ENCODE peak calls at places on chromosomes 11 and 22, in six cellular contexts. N, D, M, L, H and Y are unnamed samples.

GRCh38 chr22:22785316-22786065 is 102.1 kb upstream of the IGLL5 start:
- DNase-seq in N (no peak), D (no peak), M (no peak), L (no peak), H (peak; percentile 53), Y (no peak)

GRCh38 chr22:41361716-41362310 is 19.9 kb upstream of the TEF start:
- DNase-seq in N (no peak), D (no peak), M (no peak), L (no peak), H (no peak), Y (no peak)

GRCh38 chr11:95832763-95833162 is 42.5 kb downstream of the CEP57 start:
- DNase-seq in N (no peak), D (no peak), M (no peak), L (no peak), H (no peak), Y (no peak)

GRCh38 chr11:111870522-111870886 is 877 bp downstream of the ALG9 start:
- DNase-seq in N (no peak), D (no peak), M (no peak), L (no peak), H (no peak), Y (no peak)

GRCh38 chr11:115409691-115410220 is 94.5 kb downstream of the CADM1 start:
- DNase-seq in N (no peak), D (no peak), M (no peak), L (no peak), H (no peak), Y (no peak)

GRCh38 chr11:115580927-115581680 is 76.9 kb upstream of the CADM1 start:
- DNase-seq in N (no peak), D (peak; percentile 35), M (no peak), L (no peak), H (no peak), Y (no peak)

GRCh38 chr22:35380537-35381423 is at the start of gene HMOX1:
- DNase-seq in N (peak; percentile 78), D (peak; percentile 94), M (peak; percentile 97), L (peak; percentile 92), H (peak; percentile 98), Y (peak; percentile 84)

GRCh38 chr22:41181349-41182241 is 23.5 kb upstream of the L3MBTL2 start:
- DNase-seq in N (no peak), D (peak; percentile 37), M (no peak), L (no peak), H (no peak), Y (no peak)

GRCh38 chr11:3002346-3002745 is 10.2 kb upstream of the NAP1L4 start:
- DNase-seq in N (no peak), D (no peak), M (no peak), L (no peak), H (no peak), Y (no peak)

GRCh38 chr11:91932151-91932821 is 292.3 kb upstream of the FAT3 start:
- DNase-seq in N (no peak), D (no peak), M (no peak), L (no peak), H (no peak), Y (no peak)

GRCh38 chr11:126132319-126132718 is 69.7 kb upstream of the CDON start:
- DNase-seq in N (no peak), D (no peak), M (peak; percentile 75), L (peak; percentile 60), H (no peak), Y (no peak)

GRCh38 chr11:64385953-64386704 is 27.2 kb downstream of the RPS6KA4 start:
- DNase-seq in N (no peak), D (no peak), M (no peak), L (no peak), H (no peak), Y (no peak)

GRCh38 chr11:100914415-100914814 is 215.2 kb downstream of the PGR start:
- DNase-seq in N (no peak), D (no peak), M (no peak), L (no peak), H (no peak), Y (no peak)

GRCh38 chr11:112760378-112761060 is 200.7 kb upstream of the NCAM1 start:
- DNase-seq in N (no peak), D (no peak), M (peak; percentile 29), L (no peak), H (no peak), Y (no peak)

GRCh38 chr22:19448076-19448607 is 631 bp upstream of the C22orf39 start:
- DNase-seq in N (peak; percentile 53), D (peak; percentile 57), M (peak; percentile 72), L (no peak), H (no peak), Y (no peak)

GRCh38 chr11:112172362-112172994 is 2.8 kb upstream of the BCO2 start:
- DNase-seq in N (no peak), D (no peak), M (no peak), L (no peak), H (no peak), Y (no peak)

GRCh38 chr11:50174975-50175374 is 142.3 kb downstream of the OR4C45 start:
- DNase-seq in N (no peak), D (no peak), M (no peak), L (no peak), H (no peak), Y (no peak)

GRCh38 chr22:50059185-50059880 is 1.2 kb upstream of the TTLL8 start:
- DNase-seq in N (no peak), D (no peak), M (no peak), L (no peak), H (no peak), Y (no peak)

GRCh38 chr22:39920134-39920743 is 19.4 kb downstream of the GRAP2 start:
- DNase-seq in N (no peak), D (no peak), M (no peak), L (no peak), H (no peak), Y (peak; percentile 94)

GRCh38 chr11:92166335-92166734 is 58.3 kb upstream of the FAT3 start:
- DNase-seq in N (no peak), D (no peak), M (no peak), L (no peak), H (no peak), Y (no peak)

GRCh38 chr11:29129850-29130249 is 887.0 kb downstream of the KCNA4 start:
- DNase-seq in N (no peak), D (no peak), M (no peak), L (no peak), H (no peak), Y (no peak)

DNA sequence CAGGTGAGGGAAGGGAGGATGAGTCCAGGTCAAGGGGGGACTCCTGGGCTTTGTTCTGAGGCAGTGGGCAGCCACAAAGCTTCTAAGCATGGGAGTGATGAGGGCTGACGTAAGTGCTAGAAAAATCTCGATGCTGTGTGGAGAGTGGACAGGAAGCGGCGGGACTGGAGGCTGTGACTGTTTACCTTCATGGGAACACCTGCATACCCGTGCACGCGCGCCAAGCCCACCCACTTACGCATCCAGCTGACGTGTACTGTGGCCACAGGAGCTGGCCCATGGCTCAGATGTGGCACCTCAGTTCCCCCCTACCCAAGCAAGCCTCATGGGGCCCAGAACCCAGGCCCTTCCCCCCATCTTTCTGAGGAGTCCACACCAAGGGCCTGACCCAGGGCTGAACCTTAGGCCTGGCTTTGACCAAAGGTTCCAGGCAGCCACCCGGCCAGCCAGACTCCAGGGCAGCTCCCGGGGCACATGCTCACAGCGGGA is 14.0 kb downstream of the MYRF start:
- DNase-seq in N (no peak), D (no peak), M (no peak), L (no peak), H (no peak), Y (no peak)
- TF ChIP-seq POLR2A in N (no peak), D (no peak), M (no peak), L (no peak), H (no peak), Y (no peak)

GRCh38 chr11:62664405-62665074 is 470 bp downstream of the C11orf98 start:
- DNase-seq in N (peak; percentile 59), D (peak; percentile 74), M (peak; percentile 79), L (no peak), H (no peak), Y (peak; percentile 80)
- TF ChIP-seq POLR2A in N (no peak), D (no peak), M (no peak), L (no peak), H (no peak), Y (no peak)

GRCh38 chr11:118908931-118909618 is 16.7 kb downstream of the BCL9L start:
- DNase-seq in N (no peak), D (peak; percentile 71), M (peak; percentile 97), L (peak; percentile 93), H (peak; percentile 89), Y (no peak)
- TF ChIP-seq POLR2A in N (no peak), D (peak; percentile 37), M (peak; percentile 70), L (peak; percentile 82), H (no peak), Y (no peak)

DNA sequence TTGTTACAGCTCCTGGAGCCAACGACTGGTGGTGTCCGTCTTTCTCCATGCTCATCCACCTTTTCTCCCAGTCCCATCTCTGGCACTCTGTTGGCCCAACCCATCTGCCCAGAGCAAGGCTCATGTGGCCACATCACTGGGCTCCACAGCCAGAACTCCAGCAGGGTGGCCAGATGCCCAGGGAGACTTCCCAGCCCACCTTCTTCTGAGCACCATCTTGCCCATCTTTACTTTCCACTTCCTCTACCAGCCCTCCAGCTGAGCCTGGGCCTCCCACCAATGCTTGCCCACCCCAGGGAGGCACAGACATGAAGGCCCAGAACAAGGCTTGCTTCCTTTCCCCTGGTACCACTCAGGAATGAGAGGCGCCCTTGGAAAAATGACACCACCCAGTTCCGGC is 116.8 kb downstream of the BUD13 start:
- DNase-seq in N (no peak), D (no peak), M (no peak), L (no peak), H (no peak), Y (no peak)
- TF ChIP-seq POLR2A in N (no peak), D (no peak), M (no peak), L (no peak), H (no peak), Y (no peak)

GRCh38 chr11:76175731-76176303 is 30.5 kb downstream of the WNT11 start:
- DNase-seq in N (no peak), D (no peak), M (no peak), L (no peak), H (no peak), Y (no peak)

GRCh38 chr11:76174330-76174729 is 32.0 kb downstream of the WNT11 start:
- DNase-seq in N (no peak), D (no peak), M (no peak), L (no peak), H (no peak), Y (no peak)

GRCh38 chr11:76176463-76176862 is 29.8 kb downstream of the WNT11 start:
- DNase-seq in N (no peak), D (no peak), M (no peak), L (no peak), H (no peak), Y (no peak)

GRCh38 chr11:76172583-76172982 is 33.7 kb downstream of the WNT11 start:
- DNase-seq in N (no peak), D (no peak), M (no peak), L (no peak), H (no peak), Y (no peak)

GRCh38 chr11:76173663-76174062 is 32.6 kb downstream of the WNT11 start:
- DNase-seq in N (no peak), D (no peak), M (no peak), L (no peak), H (no peak), Y (no peak)
- TF ChIP-seq POLR2A in N (no peak), D (no peak), M (no peak), L (no peak), H (no peak), Y (no peak)